ENCODE peak calls at places on chromosomes 12 and 14, in nine cellular contexts. A, H, P, V, T, F, E, J and U are unnamed samples.

GRCh38 chr14:91866061-91866460 is 1.3 kb downstream of the TC2N start:
- DNase-seq in F (no peak), V (no peak), H (no peak), J (no peak), T (no peak), P (no peak), E (no peak), A (no peak), U (no peak)

GRCh38 chr12:25648460-25648859 is 95.4 kb upstream of the LMNTD1 start:
- DNase-seq in T (peak), A (no peak), E (peak), V (no peak), H (peak), J (no peak), P (no peak), F (peak), U (no peak)

GRCh38 chr12:52685406-52685890 is 5.2 kb upstream of the KRT1 start:
- DNase-seq in F (no peak), A (no peak), V (no peak), P (no peak), H (no peak), E (no peak), J (no peak), T (no peak), U (no peak)

GRCh38 chr12:99914206-99914605 is 70.5 kb downstream of the ANKS1B start:
- DNase-seq in V (no peak), H (no peak), A (no peak), E (no peak), T (no peak), J (no peak), P (no peak), F (no peak), U (no peak)

GRCh38 chr12:107352347-107353081 is 259.2 kb upstream of the CRY1 start:
- DNase-seq in J (no peak), A (no peak), E (no peak), P (no peak), H (peak), F (no peak), V (no peak), T (no peak), U (no peak)

GRCh38 chr12:2779281-2779680 is 15.5 kb upstream of the FKBP4 start:
- DNase-seq in J (no peak), E (no peak), A (no peak), V (no peak), T (no peak), H (no peak), F (no peak), P (no peak), U (peak)

GRCh38 chr12:124392271-124392990 is 97.5 kb downstream of the RFLNA start:
- DNase-seq in H (peak), P (peak), A (no peak), V (peak), E (no peak), F (no peak), J (no peak), T (no peak), U (peak)

GRCh38 chr14:99744199-99744872 is 48.9 kb upstream of the EML1 start:
- DNase-seq in V (no peak), H (no peak), P (no peak), A (no peak), E (no peak), J (no peak), F (no peak), T (no peak), U (no peak)

GRCh38 chr14:55794655-55795583 is 214.9 kb downstream of the KTN1 start:
- DNase-seq in P (peak), A (no peak), T (no peak), F (no peak), E (no peak), H (no peak), J (no peak), V (no peak), U (no peak)

GRCh38 chr14:71300474-71301359 is 393.5 kb downstream of the PCNX1 start:
- DNase-seq in P (no peak), T (no peak), H (peak), F (no peak), J (no peak), A (no peak), E (no peak), V (no peak), U (no peak)

GRCh38 chr12:8661016-8661415 is 1.6 kb downstream of the MFAP5 start:
- DNase-seq in F (no peak), J (no peak), V (no peak), P (no peak), E (no peak), H (no peak), T (no peak), A (no peak), U (no peak)

GRCh38 chr12:106907411-106907810 is 48.3 kb upstream of the TMEM263 start:
- DNase-seq in F (no peak), J (no peak), V (no peak), T (no peak), E (no peak), P (no peak), A (no peak), H (no peak), U (no peak)

GRCh38 chr14:89171168-89171567 is 245.9 kb downstream of the FOXN3 start:
- DNase-seq in E (no peak), F (no peak), A (no peak), V (no peak), J (no peak), T (no peak), H (no peak), P (no peak), U (no peak)

GRCh38 chr12:29889737-29890136 is 106.0 kb upstream of the TMTC1 start:
- DNase-seq in F (peak), H (peak), T (peak), V (no peak), A (peak), P (no peak), E (peak), J (no peak), U (peak)

GRCh38 chr14:29310757-29311156 is 544.2 kb downstream of the FOXG1 start:
- DNase-seq in P (no peak), A (no peak), T (no peak), J (no peak), F (no peak), H (no peak), E (no peak), V (no peak), U (no peak)

GRCh38 chr12:104890463-104891096 is 67.5 kb downstream of the SLC41A2 start:
- DNase-seq in A (no peak), J (no peak), E (no peak), P (no peak), V (no peak), F (no peak), H (no peak), T (no peak), U (no peak)

GRCh38 chr12:49335955-49336644 is 888 bp downstream of the C1QL4 start:
- DNase-seq in V (no peak), E (no peak), J (no peak), F (no peak), T (no peak), H (no peak), P (no peak), A (no peak), U (peak)

GRCh38 chr12:40216516-40217288 is 8.1 kb upstream of the LRRK2 start:
- DNase-seq in F (no peak), E (peak), H (no peak), V (no peak), P (no peak), T (no peak), J (no peak), A (no peak), U (no peak)

GRCh38 chr12:72273499-72273837 is 1.3 kb downstream of the TRHDE start:
- DNase-seq in T (no peak), F (no peak), V (no peak), J (no peak), A (peak), H (no peak), P (no peak), E (no peak), U (no peak)

GRCh38 chr12:3882896-3883564 is 9.8 kb upstream of the PARP11 start:
- DNase-seq in V (no peak), H (no peak), A (no peak), T (no peak), F (no peak), E (no peak), J (no peak), P (peak), U (peak)

GRCh38 chr14:41289025-41289424 is 317.7 kb upstream of the LRFN5 start:
- DNase-seq in H (no peak), P (no peak), E (no peak), J (no peak), F (no peak), A (no peak), T (no peak), V (no peak), U (no peak)

GRCh38 chr14:50635136-50635535 is 33.0 kb downstream of the SAV1 start:
- DNase-seq in A (no peak), V (no peak), H (no peak), F (no peak), T (no peak), E (no peak), J (no peak), P (no peak), U (no peak)

GRCh38 chr12:21239866-21240265 is 94.9 kb downstream of the SLCO1A2 start:
- DNase-seq in E (no peak), T (no peak), J (no peak), F (no peak), V (no peak), A (no peak), P (no peak), H (no peak), U (no peak)

GRCh38 chr12:54082402-54082892 is 28.8 kb downstream of the HOXC4 start:
- DNase-seq in E (no peak), V (peak), H (peak), F (no peak), J (no peak), A (peak), T (no peak), P (peak), U (no peak)

GRCh38 chr12:45232771-45233372 is 17.0 kb downstream of the ANO6 start:
- DNase-seq in H (peak), V (no peak), F (peak), P (peak), T (no peak), A (peak), J (no peak), E (no peak), U (peak)

GRCh38 chr14:28467611-28468010 is 299.0 kb upstream of the FOXG1 start:
- DNase-seq in T (no peak), V (no peak), E (no peak), J (no peak), F (no peak), H (no peak), P (no peak), A (no peak), U (no peak)

GRCh38 chr14:70698288-70698687 is 56.6 kb downstream of the TTC9 start:
- DNase-seq in T (no peak), P (peak), E (no peak), J (no peak), V (no peak), H (peak), F (peak), A (no peak), U (peak)

GRCh38 chr14:39233680-39234326 is at the start of gene MIA2:
- DNase-seq in H (no peak), P (no peak), A (no peak), F (no peak), V (no peak), E (no peak), T (no peak), J (no peak), U (no peak)

GRCh38 chr12:32107376-32108267 is 975 bp downstream of the BICD1 start:
- DNase-seq in J (no peak), V (peak), H (no peak), A (peak), T (no peak), F (no peak), P (peak), E (peak), U (no peak)

GRCh38 chr12:63319936-63320633 is 169.1 kb upstream of the AVPR1A start:
- DNase-seq in H (no peak), E (no peak), A (no peak), P (no peak), T (no peak), J (no peak), V (no peak), F (no peak), U (no peak)

GRCh38 chr14:96253140-96253539 is 2.9 kb upstream of the BDKRB1 start:
- DNase-seq in E (no peak), A (no peak), H (peak), V (no peak), F (no peak), T (no peak), P (no peak), J (no peak), U (no peak)

DNA sequence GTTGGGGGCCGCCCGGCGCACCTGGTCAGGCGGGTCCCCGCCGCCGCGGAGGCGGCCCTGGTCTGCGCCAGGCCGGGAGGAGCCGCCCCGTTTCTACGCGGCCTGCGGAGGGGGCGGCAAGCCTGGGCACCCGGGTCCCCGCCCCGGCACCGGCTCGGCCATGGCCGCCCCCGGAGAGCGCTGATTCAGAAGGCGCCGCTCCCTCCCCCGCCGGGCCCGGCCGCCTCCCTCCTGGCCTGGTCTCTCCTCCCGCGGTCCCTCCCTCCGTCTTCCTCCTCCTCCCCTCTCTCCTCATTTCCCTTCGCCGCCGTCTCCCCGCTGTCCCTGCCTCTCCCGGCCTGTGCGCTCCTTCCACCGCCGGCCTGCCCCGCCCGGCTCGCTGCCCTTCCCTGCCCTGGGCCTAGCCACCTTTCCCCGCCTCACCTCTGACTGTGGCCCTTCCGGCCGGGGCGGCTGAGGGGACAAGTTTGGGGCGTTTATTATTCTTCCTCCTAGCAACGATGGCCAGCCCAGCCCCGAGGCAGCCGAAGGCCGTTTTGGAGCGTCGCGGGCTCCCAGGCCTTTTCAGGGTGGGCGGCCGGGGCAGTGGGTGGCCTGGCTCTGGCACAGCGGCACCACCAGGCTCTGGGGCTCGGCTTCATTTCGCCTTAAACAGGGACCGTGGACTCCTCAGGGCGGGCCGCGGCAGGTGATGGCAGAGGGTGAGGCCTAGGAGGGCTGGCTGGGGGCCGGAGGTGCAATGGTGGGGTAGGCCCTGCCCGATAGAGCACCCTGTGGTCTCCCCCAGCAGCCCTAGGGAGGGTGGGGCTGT is 768 bp downstream of the CEP170B start:
- DNase-seq in T (peak), V (peak), P (peak), F (peak), A (peak), E (peak), J (no peak), H (peak), U (peak)
- TF ChIP-seq POLR2A in T (peak), V (peak), P (no peak), F (no peak), A (no peak), E (peak), J (peak), H (peak), U (no peak)

GRCh38 chr14:52949711-52950409 is 990 bp downstream of the FERMT2 start:
- DNase-seq in A (no peak), P (no peak), H (peak), V (no peak), E (peak), T (peak), F (peak), J (no peak), U (no peak)

GRCh38 chr14:52950410-52950897 is 396 bp downstream of the FERMT2 start:
- DNase-seq in H (peak), V (no peak), P (peak), F (peak), E (peak), J (peak), T (peak), A (peak), U (no peak)

GRCh38 chr14:52948039-52948438 is 2.8 kb downstream of the FERMT2 start:
- DNase-seq in A (no peak), P (no peak), V (no peak), E (no peak), H (no peak), F (no peak), J (no peak), T (no peak), U (no peak)

GRCh38 chr14:52948836-52949235 is 2.0 kb downstream of the FERMT2 start:
- DNase-seq in P (no peak), F (no peak), H (no peak), J (no peak), E (no peak), V (no peak), A (no peak), T (no peak), U (no peak)

GRCh38 chr14:52949249-52949648 is 1.6 kb downstream of the FERMT2 start:
- DNase-seq in P (no peak), J (no peak), V (no peak), A (no peak), F (no peak), T (no peak), H (no peak), E (no peak), U (no peak)
- TF ChIP-seq POLR2A in P (no peak), J (no peak), V (no peak), A (no peak), F (no peak), T (no peak), H (no peak), E (no peak), U (no peak)

DNA sequence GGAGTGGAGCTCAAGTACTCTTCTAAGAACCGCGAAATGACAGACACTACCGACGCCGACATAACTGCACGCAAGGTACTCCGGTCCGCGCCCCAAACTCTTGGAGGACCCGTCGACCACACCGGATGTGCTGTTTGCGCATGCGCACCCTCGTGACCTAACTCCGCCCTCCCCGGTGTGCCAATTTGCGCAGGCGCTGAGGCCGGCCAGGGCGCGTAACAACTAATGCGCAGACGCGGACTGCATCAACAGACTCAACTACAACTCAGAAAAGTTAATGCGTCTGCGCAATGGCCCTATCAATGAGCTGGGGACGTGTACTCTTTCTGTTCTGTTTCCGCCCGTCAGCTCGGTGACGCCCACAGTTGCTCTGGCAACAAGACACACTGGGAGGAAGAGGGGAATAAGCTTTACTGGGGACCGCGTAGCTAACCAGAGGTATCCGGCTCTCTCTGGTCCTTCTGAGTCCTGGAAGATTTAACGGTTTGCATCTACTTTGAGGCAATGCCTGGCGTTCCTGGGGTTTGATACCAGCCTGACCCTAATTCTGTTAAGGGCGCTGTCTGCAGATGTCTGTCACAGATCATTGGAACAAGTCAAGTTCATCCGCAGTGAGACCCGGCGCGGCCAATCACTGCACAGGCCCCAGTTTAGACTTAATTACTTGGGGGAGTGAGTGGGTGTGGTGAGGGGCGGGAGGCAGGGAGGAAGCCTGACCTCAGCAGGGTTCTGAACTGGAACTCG is at the start of gene DAD1:
- DNase-seq in H (peak), J (peak), V (peak), T (peak), E (peak), A (peak), F (peak), P (peak), U (peak)
- TF ChIP-seq POLR2A in H (peak), J (peak), V (peak), T (peak), E (peak), A (peak), F (peak), P (peak), U (peak)

GRCh38 chr12:57231276-57232021 is 1.9 kb downstream of the SHMT2 start:
- DNase-seq in H (no peak), T (no peak), P (no peak), F (no peak), V (no peak), A (no peak), E (no peak), J (no peak), U (no peak)
- TF ChIP-seq POLR2A in H (no peak), T (no peak), P (no peak), F (no peak), V (no peak), A (no peak), E (no peak), J (no peak), U (no peak)

GRCh38 chr12:11718768-11719253 is 69.3 kb downstream of the ETV6 start:
- DNase-seq in H (no peak), J (no peak), T (no peak), F (no peak), E (no peak), V (no peak), A (no peak), P (no peak), U (no peak)

GRCh38 chr12:11717533-11717961 is 68.1 kb downstream of the ETV6 start:
- DNase-seq in H (no peak), T (no peak), P (no peak), E (no peak), J (no peak), A (no peak), F (no peak), V (no peak), U (no peak)

GRCh38 chr12:11718105-11718504 is 68.6 kb downstream of the ETV6 start:
- DNase-seq in P (no peak), F (no peak), E (no peak), V (no peak), A (no peak), J (no peak), H (no peak), T (no peak), U (no peak)

GRCh38 chr12:11722071-11722470 is 72.6 kb downstream of the ETV6 start:
- DNase-seq in J (no peak), E (no peak), H (no peak), F (no peak), V (no peak), A (no peak), T (no peak), P (no peak), U (no peak)

DNA sequence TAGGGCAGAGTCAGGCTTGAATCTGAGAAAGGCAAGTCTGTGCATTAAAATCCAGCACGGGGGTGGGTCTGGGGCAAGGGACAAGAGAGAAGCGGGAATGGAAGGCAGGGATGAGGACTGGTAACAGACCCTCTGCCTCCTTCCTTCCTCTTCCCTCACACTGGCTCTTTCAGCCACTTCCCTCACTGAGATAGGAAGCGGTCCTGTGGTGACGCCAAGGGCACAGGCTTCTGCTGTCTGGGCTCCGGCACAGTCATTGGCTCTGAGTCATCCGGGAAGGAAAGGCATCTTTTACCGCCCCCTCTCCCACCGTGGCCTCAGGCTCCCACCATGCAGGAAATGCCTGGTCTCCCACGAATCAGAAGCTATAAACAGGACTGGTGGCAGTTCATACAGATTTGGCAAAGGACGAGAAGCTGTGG is 70.2 kb downstream of the ETV6 start:
- DNase-seq in P (no peak), V (peak), J (no peak), H (peak), A (no peak), T (no peak), F (peak), E (no peak), U (no peak)
- TF ChIP-seq POLR2A in P (no peak), V (no peak), J (no peak), H (no peak), A (no peak), T (no peak), F (no peak), E (no peak), U (no peak)